ENCODE peak calls at places on chromosomes 6 and 20, in four cellular contexts. Z is HepG2, C is K562, O is A549. U is an unnamed sample.

GRCh38 chr6:8059129-8059528 is 5.1 kb downstream of the BLOC1S5 start:
- DNase-seq in Z (no peak), C (peak), O (peak), U (no peak)

GRCh38 chr6:31541059-31541657 is 645 bp downstream of the DDX39B start:
- DNase-seq in Z (peak), C (peak), O (peak), U (no peak)

GRCh38 chr20:47578543-47578942 is 76.9 kb downstream of the NCOA3 start:
- DNase-seq in Z (no peak), C (no peak), O (no peak), U (no peak)

GRCh38 chr6:131954099-131954774 is 3.1 kb upstream of the CCN2 start:
- DNase-seq in Z (no peak), C (no peak), O (no peak), U (no peak)

GRCh38 chr6:63661769-63662168 is 26.2 kb downstream of the PHF3 start:
- DNase-seq in Z (no peak), C (no peak), O (no peak), U (no peak)

GRCh38 chr20:45049438-45049837 is 51.5 kb downstream of the KCNS1 start:
- DNase-seq in Z (no peak), C (no peak), O (no peak), U (no peak)

GRCh38 chr20:49349678-49350077 is 71.8 kb upstream of the ZNFX1 start:
- DNase-seq in Z (no peak), C (no peak), O (no peak), U (no peak)

GRCh38 chr6:11133281-11133680 is 21.8 kb upstream of the ERVFRD-1 start:
- DNase-seq in Z (no peak), C (no peak), O (no peak), U (no peak)

GRCh38 chr6:3229566-3230274 is 2.3 kb upstream of the TUBB2B start:
- DNase-seq in Z (no peak), C (peak), O (no peak), U (peak)

GRCh38 chr6:140203611-140204553 is 829.4 kb upstream of the CITED2 start:
- DNase-seq in Z (no peak), C (no peak), O (no peak), U (no peak)

GRCh38 chr20:1484438-1485120 is 6.6 kb downstream of the SIRPB2 start:
- DNase-seq in Z (no peak), C (no peak), O (no peak), U (no peak)

GRCh38 chr20:62043131-62043914 is 22.4 kb downstream of the TAF4 start:
- DNase-seq in Z (peak), C (peak), O (no peak), U (no peak)

GRCh38 chr6:29924287-29924686 is 18.0 kb upstream of the HLA-A start:
- DNase-seq in Z (no peak), C (no peak), O (no peak), U (no peak)

GRCh38 chr6:29925341-29926080 is 16.8 kb upstream of the HLA-A start:
- DNase-seq in Z (no peak), C (no peak), O (no peak), U (no peak)

GRCh38 chr6:29926081-29926794 is 16.1 kb upstream of the HLA-A start:
- DNase-seq in Z (no peak), C (no peak), O (no peak), U (peak)

GRCh38 chr6:29926795-29927427 is 15.4 kb upstream of the HLA-A start:
- DNase-seq in Z (peak), C (no peak), O (peak), U (peak)

GRCh38 chr6:29924731-29925130 is 17.6 kb upstream of the HLA-A start:
- DNase-seq in Z (no peak), C (no peak), O (no peak), U (no peak)
- TF ChIP-seq HMGXB4 in Z (no peak), C (no peak), O (no peak), U (no peak)

DNA sequence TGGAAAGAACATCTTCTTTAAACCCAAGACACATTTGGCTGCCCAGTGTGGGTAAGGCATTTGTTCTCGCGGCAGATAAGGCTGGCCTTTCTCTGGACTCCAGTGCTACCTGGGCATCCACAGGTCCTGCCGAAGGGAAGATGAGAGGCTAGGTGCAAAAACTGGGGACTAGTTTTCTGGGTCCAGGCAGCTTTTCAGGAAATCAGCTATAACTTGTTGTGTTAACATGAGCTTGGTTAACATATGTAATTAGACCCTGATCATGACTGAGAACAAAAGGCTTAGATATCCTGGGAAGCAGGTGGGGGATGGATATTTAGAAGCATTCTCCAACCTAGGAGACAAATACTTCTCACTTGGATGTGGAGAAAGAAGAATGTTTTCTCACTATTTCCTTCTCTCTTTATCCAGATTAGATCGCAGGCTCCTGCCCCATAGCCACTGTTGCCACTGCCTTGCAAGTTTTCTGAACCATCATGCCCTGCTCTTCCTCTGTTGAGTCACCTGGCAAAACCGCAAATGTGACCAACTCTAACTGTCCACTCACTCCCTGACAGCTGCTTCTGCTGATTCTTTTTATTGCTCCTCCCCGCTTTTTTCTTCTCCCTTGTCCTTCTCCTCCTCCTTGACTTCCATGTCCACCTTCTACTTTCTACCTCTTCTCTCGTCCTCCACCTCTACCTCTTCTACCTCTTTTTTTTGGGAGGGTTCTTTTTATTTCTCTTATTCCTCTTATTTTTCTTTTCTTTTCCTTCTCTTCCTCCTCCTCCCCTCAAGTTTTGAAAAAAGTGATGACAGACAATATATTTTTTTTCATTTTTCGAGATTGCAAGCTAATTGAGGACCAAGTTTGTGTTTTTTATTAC is 258.1 kb downstream of the UTRN start:
- DNase-seq in Z (no peak), C (peak), O (no peak), U (no peak)
- TF ChIP-seq HMGXB4 in Z (no peak), C (no peak), O (no peak), U (no peak)

GRCh38 chr6:164436976-164437375 is 872.4 kb downstream of the C6orf118 start:
- DNase-seq in Z (no peak), C (peak), O (no peak), U (no peak)

GRCh38 chr6:164439331-164439730 is 870.1 kb downstream of the C6orf118 start:
- DNase-seq in Z (no peak), C (no peak), O (no peak), U (no peak)

DNA sequence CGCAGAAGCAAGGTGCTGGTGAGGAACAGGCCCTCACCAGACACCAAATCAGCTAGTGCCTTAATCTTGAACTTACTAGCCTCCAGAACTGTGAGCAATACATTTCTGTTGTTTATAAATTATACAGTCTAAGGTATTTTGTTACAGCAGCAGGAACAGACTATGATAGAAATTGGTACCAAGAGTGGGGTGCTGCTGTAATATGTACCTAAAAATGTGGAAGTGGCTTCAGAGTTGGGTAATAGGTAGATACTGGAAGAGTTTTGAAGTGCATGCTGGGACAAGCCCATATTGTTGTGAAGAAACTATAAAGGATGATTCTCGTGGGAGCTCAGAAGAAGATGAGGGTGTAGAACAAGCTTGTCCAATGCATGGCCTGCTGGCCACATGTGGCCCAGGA is 866.8 kb downstream of the C6orf118 start:
- DNase-seq in Z (no peak), C (no peak), O (no peak), U (no peak)
- TF ChIP-seq HMGXB4 in Z (no peak), C (no peak), O (no peak), U (no peak)

GRCh38 chr20:37519508-37520416 is 1.3 kb upstream of the NNAT start:
- DNase-seq in Z (peak), C (no peak), O (no peak), U (peak)
- TF ChIP-seq HMGXB4 in Z (no peak), C (no peak), O (no peak), U (no peak)

GRCh38 chr20:14062786-14063185 is 67.5 kb downstream of the MACROD2 start:
- DNase-seq in Z (no peak), C (no peak), O (no peak), U (no peak)

GRCh38 chr20:14065774-14066173 is 70.5 kb downstream of the MACROD2 start:
- DNase-seq in Z (peak), C (no peak), O (no peak), U (no peak)

GRCh38 chr20:14064921-14065320 is 69.6 kb downstream of the MACROD2 start:
- DNase-seq in Z (no peak), C (no peak), O (no peak), U (no peak)

GRCh38 chr20:14064333-14064732 is 69.0 kb downstream of the MACROD2 start:
- DNase-seq in Z (no peak), C (no peak), O (no peak), U (no peak)

DNA sequence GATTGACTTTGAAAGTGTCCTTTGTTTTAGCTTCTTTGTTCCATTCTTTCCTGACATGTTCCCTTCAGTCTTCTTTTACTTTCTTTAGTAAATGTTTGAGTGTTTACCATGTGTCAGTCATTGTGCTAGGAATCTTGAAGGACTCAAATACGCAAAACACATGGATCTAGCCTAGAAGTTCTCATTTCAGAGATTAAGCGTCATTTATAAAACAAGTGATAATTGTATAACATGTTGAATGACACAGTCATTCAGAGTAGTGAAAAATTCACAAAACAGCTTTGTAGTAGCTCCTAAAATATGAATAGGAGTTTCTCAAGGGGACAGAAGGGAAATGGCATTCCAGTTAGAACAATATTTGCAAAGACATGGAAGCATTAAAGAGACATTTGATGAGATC is 66.9 kb downstream of the MACROD2 start:
- DNase-seq in Z (no peak), C (no peak), O (no peak), U (no peak)
- TF ChIP-seq HMGXB4 in Z (no peak), C (no peak), O (no peak), U (no peak)

GRCh38 chr6:118968416-118968815 is 33.5 kb upstream of the MCM9 start:
- DNase-seq in Z (peak), C (peak), O (peak), U (no peak)
- TF ChIP-seq HMGXB4 in Z (no peak), C (no peak), O (no peak), U (no peak)

GRCh38 chr6:157953580-157954091 is 28.0 kb upstream of the SYNJ2 start:
- DNase-seq in Z (peak), C (no peak), O (no peak), U (no peak)
- TF ChIP-seq HMGXB4 in Z (peak), C (no peak), O (no peak), U (no peak)

GRCh38 chr6:160462551-160463109 is 114.5 kb downstream of the SLC22A3 start:
- DNase-seq in Z (no peak), C (no peak), O (no peak), U (no peak)
- TF ChIP-seq HMGXB4 in Z (no peak), C (no peak), O (no peak), U (no peak)

GRCh38 chr6:135053433-135053832 is 1.2 kb downstream of the HBS1L start:
- DNase-seq in Z (no peak), C (peak), O (no peak), U (no peak)
- TF ChIP-seq HMGXB4 in Z (no peak), C (no peak), O (no peak), U (no peak)